ENCODE peak calls at places on chromosomes 4 and X, in five cellular contexts. K is ascending aorta, I is posterior vena cava, W is tibial artery, F is iris pigment epithelial cell. E is an unnamed sample.

GRCh38 chr4:185838104-185838452 is 26.1 kb upstream of the SORBS2 start:
- DNase-seq in I (no peak), K (no peak), F (no peak), W (no peak), E (no peak)

GRCh38 chr4:166941629-166942028 is 292.7 kb downstream of the SPOCK3 start:
- DNase-seq in I (no peak), W (no peak), K (no peak), F (peak), E (no peak)

GRCh38 chr4:164154416-164154815 is 599.5 kb upstream of the SMIM31 start:
- DNase-seq in F (no peak), I (no peak), W (no peak), K (no peak), E (no peak)

GRCh38 chrX:57156397-57157049 is 19.3 kb upstream of the SPIN2A start:
- DNase-seq in K (no peak), F (peak), W (no peak), I (no peak), E (no peak)

GRCh38 chr4:15695240-15695699 is 7.6 kb upstream of the BST1 start:
- DNase-seq in K (no peak), I (no peak), F (peak), W (no peak), E (no peak)

GRCh38 chr4:173424899-173425805 is 26.2 kb upstream of the SCRG1 start:
- DNase-seq in I (no peak), K (no peak), F (peak), W (no peak), E (no peak)

GRCh38 chrX:132041016-132041415 is 17.9 kb downstream of the STK26 start:
- DNase-seq in K (no peak), F (peak), W (no peak), I (no peak), E (no peak)

GRCh38 chr4:186727977-186728519 is 4.4 kb upstream of the FAT1 start:
- DNase-seq in K (no peak), F (peak), W (no peak), I (no peak), E (no peak)

GRCh38 chr4:146417822-146418221 is 103.9 kb downstream of the SLC10A7 start:
- DNase-seq in W (no peak), F (no peak), K (no peak), I (no peak), E (no peak)

GRCh38 chrX:152632445-152633097 is 5.1 kb upstream of the GABRQ start:
- DNase-seq in K (no peak), W (no peak), I (peak), F (peak), E (no peak)

GRCh38 chrX:68824565-68825125 is 4.2 kb upstream of the EFNB1 start:
- DNase-seq in I (no peak), F (no peak), K (no peak), W (no peak), E (no peak)

GRCh38 chr4:176436500-176436973 is 116.8 kb downstream of the SPCS3 start:
- DNase-seq in W (no peak), K (no peak), I (no peak), F (peak), E (no peak)

GRCh38 chr4:57083107-57083506 is 27.1 kb downstream of the IGFBP7 start:
- DNase-seq in K (no peak), F (no peak), I (no peak), W (no peak), E (no peak)

GRCh38 chr4:138669479-138670165 is 346.0 kb upstream of the NOCT start:
- DNase-seq in W (no peak), K (no peak), F (peak), I (no peak), E (no peak)

GRCh38 chrX:63656871-63657580 is 128.0 kb downstream of the ARHGEF9 start:
- DNase-seq in W (no peak), I (peak), F (peak), K (no peak), E (no peak)

GRCh38 chr4:177177446-177178160 is 132.1 kb upstream of the NEIL3 start:
- DNase-seq in W (no peak), F (peak), I (no peak), K (no peak), E (no peak)

GRCh38 chr4:113086172-113086695 is 36.8 kb downstream of the ANK2 start:
- DNase-seq in W (no peak), I (no peak), K (no peak), F (no peak), E (no peak)

GRCh38 chr4:11748169-11748872 is 319.6 kb upstream of the HS3ST1 start:
- DNase-seq in W (no peak), I (no peak), K (no peak), F (peak), E (no peak)